ENCODE peak calls at places on chromosomes 1 and 21, in four cellular contexts. N is ascending aorta, R is lower leg skin, M is A673. Y is an unnamed sample.

GRCh38 chr1:39174400-39175081 is 30.0 kb upstream of the MACF1 start:
- DNase-seq in N (no peak), R (no peak), M (no peak), Y (no peak)

GRCh38 chr1:108570128-108570527 is 10.2 kb downstream of the EEIG2 start:
- DNase-seq in N (no peak), R (no peak), M (peak), Y (no peak)

GRCh38 chr1:36864182-36865079 is 169.9 kb downstream of the GRIK3 start:
- DNase-seq in N (no peak), R (no peak), M (peak), Y (peak)

GRCh38 chr1:224430511-224431113 is 4.0 kb downstream of the WDR26 start:
- DNase-seq in N (no peak), R (no peak), M (peak), Y (no peak)

GRCh38 chr1:31702836-31703404 is 897 bp downstream of the COL16A1 start:
- DNase-seq in N (no peak), R (no peak), M (no peak), Y (no peak)

GRCh38 chr1:179059185-179059483 is 22.7 kb upstream of the TOR3A start:
- DNase-seq in N (no peak), R (no peak), M (no peak), Y (no peak)

GRCh38 chr1:185238447-185238846 is 78.6 kb downstream of the IVNS1ABP start:
- DNase-seq in N (no peak), R (no peak), M (peak), Y (no peak)

GRCh38 chr21:28783641-28784185 is 209.0 kb downstream of the LTN1 start:
- DNase-seq in N (no peak), R (no peak), M (no peak), Y (no peak)

GRCh38 chr1:194055545-194055944 is 869.1 kb upstream of the B3GALT2 start:
- DNase-seq in N (no peak), R (no peak), M (no peak), Y (no peak)

GRCh38 chr1:244381887-244382565 is 69.7 kb downstream of the ADSS2 start:
- DNase-seq in N (no peak), R (peak), M (no peak), Y (no peak)

GRCh38 chr1:186404454-186405051 is 28.9 kb downstream of the ODR4 start:
- DNase-seq in N (no peak), R (no peak), M (peak), Y (no peak)

GRCh38 chr1:162560303-162561036 is 1.1 kb upstream of the UAP1 start:
- DNase-seq in N (no peak), R (no peak), M (no peak), Y (no peak)

GRCh38 chr1:100346387-100346786 is 5.9 kb upstream of the CDC14A start:
- DNase-seq in N (no peak), R (no peak), M (no peak), Y (no peak)

GRCh38 chr1:111745670-111746613 is 6.7 kb upstream of the INKA2 start:
- DNase-seq in N (no peak), R (peak), M (no peak), Y (no peak)

GRCh38 chr1:147515046-147515869 is 26.0 kb upstream of the BCL9 start:
- DNase-seq in N (no peak), R (no peak), M (peak), Y (no peak)

GRCh38 chr1:162632743-162633326 is 571 bp downstream of the DDR2 start:
- DNase-seq in N (no peak), R (no peak), M (peak), Y (no peak)

DNA sequence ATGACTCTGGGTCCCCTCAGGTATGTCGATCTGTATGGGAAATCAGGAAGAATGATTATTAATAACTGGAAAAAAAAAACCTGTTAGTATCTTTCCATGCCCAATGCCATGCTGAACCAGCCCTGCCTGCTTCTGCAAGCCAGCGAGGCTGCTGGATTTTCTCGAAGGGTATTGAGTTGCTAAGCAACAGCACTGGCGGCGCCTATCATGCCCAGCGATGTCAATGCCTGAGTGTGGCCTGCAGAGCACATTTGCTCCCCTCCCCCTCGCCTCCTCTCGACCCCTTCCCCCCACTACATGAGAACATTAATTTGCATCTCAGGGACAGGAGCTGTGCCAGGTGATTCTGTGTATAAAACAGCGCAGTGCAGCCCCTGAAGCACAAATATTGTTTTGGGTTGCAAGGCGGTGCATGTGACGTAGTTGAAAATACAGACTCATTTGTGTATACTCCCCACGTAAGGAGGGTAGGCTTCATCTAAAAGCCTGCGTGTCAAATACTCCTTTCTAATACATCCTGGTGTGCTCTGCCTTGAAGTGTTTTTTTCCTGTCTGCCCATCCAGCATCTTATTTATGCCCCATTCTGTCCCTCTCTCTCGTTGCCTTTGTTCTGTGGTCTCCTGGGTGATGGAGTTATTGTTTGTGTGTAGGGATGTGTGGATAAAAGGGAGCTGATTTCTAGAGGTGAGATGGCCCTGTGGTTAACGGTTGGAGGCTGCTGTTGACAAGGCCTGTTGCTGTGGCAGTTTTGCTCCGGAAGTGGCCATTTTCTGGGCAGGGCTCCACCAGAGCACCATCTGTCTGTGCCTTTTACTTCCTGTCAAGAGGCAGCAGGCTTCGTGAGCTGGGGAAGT is 32.7 kb upstream of the ATP5PO start:
- DNase-seq in N (peak), R (peak), M (peak), Y (peak)
- H3K4me3 ChIP-seq in N (peak), R (no peak), M (no peak), Y (peak)

GRCh38 chr1:217137210-217137871 is 414.1 kb upstream of the ESRRG start:
- DNase-seq in N (no peak), R (no peak), M (no peak), Y (no peak)
- H3K4me3 ChIP-seq in N (peak), R (no peak), M (no peak), Y (no peak)

DNA sequence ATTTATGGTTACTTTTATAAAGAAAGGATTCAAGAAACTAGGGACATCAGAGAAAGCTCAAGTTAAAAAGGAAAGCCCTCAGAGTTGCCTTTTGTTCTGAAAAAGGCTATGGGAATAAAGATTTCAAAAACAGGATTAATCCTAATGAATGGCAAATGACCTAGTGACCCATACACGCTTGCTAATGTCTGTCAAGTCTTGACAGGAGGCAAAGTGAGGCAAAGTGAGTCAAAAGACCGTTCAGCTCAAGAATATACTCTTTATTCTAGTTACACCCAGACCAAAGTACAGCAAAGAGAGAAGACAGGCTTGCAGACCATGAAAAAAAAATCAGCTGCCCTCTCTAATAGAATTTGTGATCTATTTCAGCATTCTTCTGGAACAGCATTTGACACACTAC is 3.5 kb downstream of the ZNF436 start:
- DNase-seq in N (no peak), R (no peak), M (no peak), Y (no peak)
- H3K4me3 ChIP-seq in N (peak), R (no peak), M (no peak), Y (no peak)

GRCh38 chr21:31726407-31726806 is 5.5 kb downstream of the SCAF4 start:
- DNase-seq in N (no peak), R (no peak), M (no peak), Y (no peak)

GRCh38 chr21:31727181-31727580 is 4.7 kb downstream of the SCAF4 start:
- DNase-seq in N (no peak), R (no peak), M (no peak), Y (no peak)

GRCh38 chr21:31729622-31730343 is 2.1 kb downstream of the SCAF4 start:
- DNase-seq in N (no peak), R (no peak), M (no peak), Y (no peak)

GRCh38 chr21:31728952-31729351 is 3.0 kb downstream of the SCAF4 start:
- DNase-seq in N (no peak), R (no peak), M (no peak), Y (no peak)

DNA sequence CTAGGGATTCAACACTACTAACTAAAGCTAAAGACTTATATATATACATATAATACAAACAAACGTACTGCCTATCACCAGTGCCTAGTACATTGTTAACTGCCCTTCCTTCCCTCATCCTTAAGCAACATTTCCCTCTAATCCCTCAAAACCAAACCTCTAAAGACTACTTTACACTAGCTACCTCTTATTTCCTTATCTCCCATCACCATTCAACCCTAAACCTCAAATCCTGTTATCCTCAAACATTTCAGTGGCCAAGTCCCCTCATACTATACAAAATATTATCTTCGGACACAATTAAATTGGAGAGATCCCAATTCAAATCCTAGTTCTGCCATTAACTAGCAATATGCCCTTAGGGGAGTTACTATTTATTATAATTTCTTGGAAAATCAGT is 3.7 kb downstream of the SCAF4 start:
- DNase-seq in N (no peak), R (no peak), M (no peak), Y (no peak)
- H3K4me3 ChIP-seq in N (no peak), R (no peak), M (no peak), Y (no peak)

GRCh38 chr1:200895448-200895799 is 724 bp downstream of the INAVA start:
- DNase-seq in N (no peak), R (no peak), M (no peak), Y (no peak)

GRCh38 chr1:200897188-200897710 is 2.5 kb downstream of the INAVA start:
- DNase-seq in N (no peak), R (no peak), M (no peak), Y (no peak)

GRCh38 chr1:200895801-200896570 is 1.3 kb downstream of the INAVA start:
- DNase-seq in N (no peak), R (no peak), M (no peak), Y (no peak)

GRCh38 chr1:200894712-200895447 is at the start of gene INAVA:
- DNase-seq in N (no peak), R (no peak), M (no peak), Y (no peak)

DNA sequence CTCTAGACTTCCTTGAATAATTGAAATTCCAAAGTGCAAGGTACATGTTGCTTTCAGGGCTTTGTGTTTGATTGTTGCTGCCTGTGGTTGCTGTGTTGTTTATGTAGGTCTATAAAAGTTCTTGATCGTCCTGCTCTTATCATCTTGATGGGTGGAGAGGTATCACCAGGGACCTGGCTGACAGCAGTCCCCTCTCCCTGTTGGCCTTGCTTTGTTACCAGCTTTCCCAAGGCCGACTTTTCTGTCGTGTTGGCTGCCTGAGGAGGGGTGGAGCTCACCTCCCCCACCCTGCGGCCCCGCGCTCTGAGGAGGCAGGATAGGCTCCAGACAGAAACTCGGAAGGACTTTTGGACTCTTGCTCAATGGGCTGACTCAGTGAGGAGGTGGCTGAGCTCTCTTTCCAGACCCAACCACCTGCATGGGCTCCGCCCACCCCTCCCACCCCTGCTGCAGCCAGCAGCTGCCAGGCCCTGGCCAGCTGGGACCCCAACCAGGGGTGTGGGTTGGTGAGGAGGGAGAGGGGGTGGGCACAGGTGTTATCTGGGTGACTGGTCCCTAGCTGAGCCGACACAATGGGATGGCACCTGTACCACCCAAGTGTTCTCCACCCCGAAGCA is 2.0 kb downstream of the INAVA start:
- DNase-seq in N (no peak), R (no peak), M (no peak), Y (no peak)
- H3K4me3 ChIP-seq in N (no peak), R (no peak), M (no peak), Y (no peak)

GRCh38 chr1:214658785-214659184 is 55.8 kb downstream of the CENPF start:
- DNase-seq in N (no peak), R (no peak), M (peak), Y (peak)
- H3K4me3 ChIP-seq in N (no peak), R (no peak), M (no peak), Y (no peak)

GRCh38 chr1:182229451-182229850 is 162.1 kb downstream of the GLUL start:
- DNase-seq in N (no peak), R (no peak), M (no peak), Y (no peak)
- H3K4me3 ChIP-seq in N (no peak), R (no peak), M (no peak), Y (no peak)

GRCh38 chr21:43723648-43724047 is 4.7 kb downstream of the PDXK start:
- DNase-seq in N (no peak), R (no peak), M (no peak), Y (no peak)

GRCh38 chr21:43728467-43729390 is 9.8 kb downstream of the PDXK start:
- DNase-seq in N (peak), R (peak), M (peak), Y (peak)

GRCh38 chr21:43731476-43731875 is 12.5 kb downstream of the PDXK start:
- DNase-seq in N (no peak), R (no peak), M (no peak), Y (no peak)

GRCh38 chr21:43727571-43728466 is 8.9 kb downstream of the PDXK start:
- DNase-seq in N (no peak), R (no peak), M (no peak), Y (no peak)

DNA sequence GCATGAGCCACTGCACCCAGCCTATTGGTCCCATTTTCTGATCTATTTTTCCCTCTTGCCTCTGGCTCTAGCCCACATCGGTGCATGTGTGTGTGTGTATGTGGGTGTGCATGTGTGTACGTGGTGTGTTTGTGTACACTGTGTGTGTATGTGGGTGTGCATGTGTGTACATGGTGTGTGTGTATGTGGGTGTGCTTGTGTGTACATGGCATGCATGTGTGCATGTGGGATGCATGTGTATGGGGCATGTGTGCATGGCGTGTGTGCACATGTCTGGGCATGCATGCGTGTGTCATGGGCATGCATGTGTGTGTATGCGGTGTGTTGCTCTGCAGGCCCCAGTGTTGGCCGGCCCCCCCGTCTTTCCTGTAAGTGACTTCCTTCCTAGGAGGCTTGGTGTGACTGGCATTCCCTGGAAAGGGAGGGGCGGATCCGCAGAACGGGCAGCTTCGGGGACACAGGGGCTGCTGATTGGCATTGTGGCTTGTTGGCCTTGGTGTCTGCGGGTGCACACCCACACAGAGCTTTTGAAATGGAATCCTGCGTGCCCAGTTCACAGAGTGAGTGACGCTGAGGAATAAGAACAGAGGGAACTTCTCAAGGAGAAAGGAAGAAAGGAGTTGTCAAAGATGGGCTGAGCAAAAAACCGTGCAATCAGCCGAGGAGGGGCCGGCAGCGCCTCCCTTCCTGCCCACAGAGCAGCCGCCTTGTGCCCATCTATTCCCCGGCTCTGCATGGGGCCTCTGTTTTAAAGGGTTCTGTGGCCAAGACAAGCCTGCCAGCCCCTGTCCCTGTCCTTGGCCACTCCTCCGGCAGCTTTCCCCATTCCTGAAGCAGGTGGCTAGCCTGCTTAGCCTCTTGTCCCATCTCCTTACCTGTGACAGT is 8.0 kb downstream of the PDXK start:
- DNase-seq in N (no peak), R (no peak), M (no peak), Y (no peak)
- H3K4me3 ChIP-seq in N (no peak), R (no peak), M (no peak), Y (no peak)

Y was measured in dorsolateral prefrontal cortex.